ENCODE peak calls at places on chromosomes 11 and 22, in eight cellular contexts. One of them, this sample, is unnamed.

GRCh38 chr11:129230006-129230405 is 37.9 kb upstream of the ARHGAP32 start:
- DNase-seq in activated CD8-positive, alpha-beta T cell treated with anti-CD3 and anti-CD28 coated beads for 36 hours: no peak
- DNase-seq in stimulated activated naive CD4-positive, alpha-beta T cell treated with Interleukin-2 at 50 U/mL for 16 hours: no peak
- DNase-seq in immature natural killer cell: no peak
- DNase-seq in stimulated activated CD4-positive, alpha-beta T cell treated with anti-CD3 and anti-CD28 coated beads, Interleukin-2, amount 100 ng/mL, for 4 hours: no peak
- DNase-seq in CD4-positive, alpha-beta memory T cell: no peak
- DNase-seq in endothelial cell: no peak
- DNase-seq in ovary: no peak
- DNase-seq in this sample: no peak

GRCh38 chr11:65861165-65861505 is 902 bp downstream of the MUS81 start:
- DNase-seq in activated CD8-positive, alpha-beta T cell treated with anti-CD3 and anti-CD28 coated beads for 36 hours: no peak
- DNase-seq in stimulated activated naive CD4-positive, alpha-beta T cell treated with Interleukin-2 at 50 U/mL for 16 hours: no peak
- DNase-seq in immature natural killer cell: no peak
- DNase-seq in stimulated activated CD4-positive, alpha-beta T cell treated with anti-CD3 and anti-CD28 coated beads, Interleukin-2, amount 100 ng/mL, for 4 hours: no peak
- DNase-seq in CD4-positive, alpha-beta memory T cell: no peak
- DNase-seq in endothelial cell: no peak
- DNase-seq in ovary: no peak
- DNase-seq in this sample: no peak

GRCh38 chr22:17191163-17191562 is 28.1 kb downstream of the ADA2 start:
- DNase-seq in activated CD8-positive, alpha-beta T cell treated with anti-CD3 and anti-CD28 coated beads for 36 hours: no peak
- DNase-seq in stimulated activated naive CD4-positive, alpha-beta T cell treated with Interleukin-2 at 50 U/mL for 16 hours: no peak
- DNase-seq in immature natural killer cell: no peak
- DNase-seq in stimulated activated CD4-positive, alpha-beta T cell treated with anti-CD3 and anti-CD28 coated beads, Interleukin-2, amount 100 ng/mL, for 4 hours: no peak
- DNase-seq in CD4-positive, alpha-beta memory T cell: no peak
- DNase-seq in endothelial cell: no peak
- DNase-seq in ovary: no peak
- DNase-seq in this sample: no peak

GRCh38 chr22:48675828-48676145 is 1151.9 kb downstream of the BRD1 start:
- DNase-seq in activated CD8-positive, alpha-beta T cell treated with anti-CD3 and anti-CD28 coated beads for 36 hours: no peak
- DNase-seq in stimulated activated naive CD4-positive, alpha-beta T cell treated with Interleukin-2 at 50 U/mL for 16 hours: no peak
- DNase-seq in immature natural killer cell: no peak
- DNase-seq in stimulated activated CD4-positive, alpha-beta T cell treated with anti-CD3 and anti-CD28 coated beads, Interleukin-2, amount 100 ng/mL, for 4 hours: no peak
- DNase-seq in CD4-positive, alpha-beta memory T cell: no peak
- DNase-seq in endothelial cell: no peak
- DNase-seq in ovary: no peak
- DNase-seq in this sample: no peak

GRCh38 chr11:79786961-79787360 is 346.1 kb upstream of the TENM4 start:
- DNase-seq in activated CD8-positive, alpha-beta T cell treated with anti-CD3 and anti-CD28 coated beads for 36 hours: no peak
- DNase-seq in stimulated activated naive CD4-positive, alpha-beta T cell treated with Interleukin-2 at 50 U/mL for 16 hours: no peak
- DNase-seq in immature natural killer cell: no peak
- DNase-seq in stimulated activated CD4-positive, alpha-beta T cell treated with anti-CD3 and anti-CD28 coated beads, Interleukin-2, amount 100 ng/mL, for 4 hours: no peak
- DNase-seq in CD4-positive, alpha-beta memory T cell: no peak
- DNase-seq in endothelial cell: no peak
- DNase-seq in ovary: no peak
- DNase-seq in this sample: no peak

GRCh38 chr22:22705328-22706100 is 61.1 kb downstream of the GGTLC2 start:
- DNase-seq in activated CD8-positive, alpha-beta T cell treated with anti-CD3 and anti-CD28 coated beads for 36 hours: no peak
- DNase-seq in stimulated activated naive CD4-positive, alpha-beta T cell treated with Interleukin-2 at 50 U/mL for 16 hours: no peak
- DNase-seq in immature natural killer cell: no peak
- DNase-seq in stimulated activated CD4-positive, alpha-beta T cell treated with anti-CD3 and anti-CD28 coated beads, Interleukin-2, amount 100 ng/mL, for 4 hours: no peak
- DNase-seq in CD4-positive, alpha-beta memory T cell: no peak
- DNase-seq in endothelial cell: no peak
- DNase-seq in ovary: no peak
- DNase-seq in this sample: no peak

GRCh38 chr22:38874529-38875222 is 2.7 kb upstream of the CBX6 start:
- DNase-seq in activated CD8-positive, alpha-beta T cell treated with anti-CD3 and anti-CD28 coated beads for 36 hours: no peak
- DNase-seq in stimulated activated naive CD4-positive, alpha-beta T cell treated with Interleukin-2 at 50 U/mL for 16 hours: no peak
- DNase-seq in immature natural killer cell: no peak
- DNase-seq in stimulated activated CD4-positive, alpha-beta T cell treated with anti-CD3 and anti-CD28 coated beads, Interleukin-2, amount 100 ng/mL, for 4 hours: no peak
- DNase-seq in CD4-positive, alpha-beta memory T cell: no peak
- DNase-seq in endothelial cell: no peak
- DNase-seq in ovary: no peak
- DNase-seq in this sample: no peak

GRCh38 chr11:68560216-68560615 is 99.7 kb downstream of the PPP6R3 start:
- DNase-seq in activated CD8-positive, alpha-beta T cell treated with anti-CD3 and anti-CD28 coated beads for 36 hours: no peak
- DNase-seq in stimulated activated naive CD4-positive, alpha-beta T cell treated with Interleukin-2 at 50 U/mL for 16 hours: no peak
- DNase-seq in immature natural killer cell: no peak
- DNase-seq in stimulated activated CD4-positive, alpha-beta T cell treated with anti-CD3 and anti-CD28 coated beads, Interleukin-2, amount 100 ng/mL, for 4 hours: no peak
- DNase-seq in CD4-positive, alpha-beta memory T cell: no peak
- DNase-seq in endothelial cell: no peak
- DNase-seq in ovary: no peak
- DNase-seq in this sample: no peak

GRCh38 chr22:48943567-48944432 is 883.9 kb downstream of the BRD1 start:
- DNase-seq in activated CD8-positive, alpha-beta T cell treated with anti-CD3 and anti-CD28 coated beads for 36 hours: peak
- DNase-seq in stimulated activated naive CD4-positive, alpha-beta T cell treated with Interleukin-2 at 50 U/mL for 16 hours: no peak
- DNase-seq in immature natural killer cell: no peak
- DNase-seq in stimulated activated CD4-positive, alpha-beta T cell treated with anti-CD3 and anti-CD28 coated beads, Interleukin-2, amount 100 ng/mL, for 4 hours: no peak
- DNase-seq in CD4-positive, alpha-beta memory T cell: no peak
- DNase-seq in endothelial cell: peak
- DNase-seq in ovary: no peak
- DNase-seq in this sample: no peak

GRCh38 chr11:75140269-75141138 is 10.4 kb upstream of the SLCO2B1 start:
- DNase-seq in activated CD8-positive, alpha-beta T cell treated with anti-CD3 and anti-CD28 coated beads for 36 hours: peak
- DNase-seq in stimulated activated naive CD4-positive, alpha-beta T cell treated with Interleukin-2 at 50 U/mL for 16 hours: peak
- DNase-seq in immature natural killer cell: peak
- DNase-seq in stimulated activated CD4-positive, alpha-beta T cell treated with anti-CD3 and anti-CD28 coated beads, Interleukin-2, amount 100 ng/mL, for 4 hours: peak
- DNase-seq in CD4-positive, alpha-beta memory T cell: peak
- DNase-seq in endothelial cell: peak
- DNase-seq in ovary: peak
- DNase-seq in this sample: peak

GRCh38 chr11:115317428-115318185 is 186.6 kb downstream of the CADM1 start:
- DNase-seq in activated CD8-positive, alpha-beta T cell treated with anti-CD3 and anti-CD28 coated beads for 36 hours: no peak
- DNase-seq in stimulated activated naive CD4-positive, alpha-beta T cell treated with Interleukin-2 at 50 U/mL for 16 hours: no peak
- DNase-seq in immature natural killer cell: no peak
- DNase-seq in stimulated activated CD4-positive, alpha-beta T cell treated with anti-CD3 and anti-CD28 coated beads, Interleukin-2, amount 100 ng/mL, for 4 hours: no peak
- DNase-seq in CD4-positive, alpha-beta memory T cell: no peak
- DNase-seq in endothelial cell: no peak
- DNase-seq in ovary: no peak
- DNase-seq in this sample: no peak

GRCh38 chr11:69325446-69325845 is 31.5 kb downstream of the MYEOV start:
- DNase-seq in activated CD8-positive, alpha-beta T cell treated with anti-CD3 and anti-CD28 coated beads for 36 hours: no peak
- DNase-seq in stimulated activated naive CD4-positive, alpha-beta T cell treated with Interleukin-2 at 50 U/mL for 16 hours: no peak
- DNase-seq in immature natural killer cell: no peak
- DNase-seq in stimulated activated CD4-positive, alpha-beta T cell treated with anti-CD3 and anti-CD28 coated beads, Interleukin-2, amount 100 ng/mL, for 4 hours: no peak
- DNase-seq in CD4-positive, alpha-beta memory T cell: no peak
- DNase-seq in endothelial cell: no peak
- DNase-seq in ovary: no peak
- DNase-seq in this sample: no peak

GRCh38 chr11:8058216-8058615 is 22.8 kb upstream of the TUB start:
- DNase-seq in activated CD8-positive, alpha-beta T cell treated with anti-CD3 and anti-CD28 coated beads for 36 hours: no peak
- DNase-seq in stimulated activated naive CD4-positive, alpha-beta T cell treated with Interleukin-2 at 50 U/mL for 16 hours: no peak
- DNase-seq in immature natural killer cell: no peak
- DNase-seq in stimulated activated CD4-positive, alpha-beta T cell treated with anti-CD3 and anti-CD28 coated beads, Interleukin-2, amount 100 ng/mL, for 4 hours: no peak
- DNase-seq in CD4-positive, alpha-beta memory T cell: no peak
- DNase-seq in endothelial cell: no peak
- DNase-seq in ovary: no peak
- DNase-seq in this sample: no peak

GRCh38 chr22:31530816-31531180 is 34.5 kb downstream of the SFI1 start:
- DNase-seq in activated CD8-positive, alpha-beta T cell treated with anti-CD3 and anti-CD28 coated beads for 36 hours: no peak
- DNase-seq in stimulated activated naive CD4-positive, alpha-beta T cell treated with Interleukin-2 at 50 U/mL for 16 hours: no peak
- DNase-seq in immature natural killer cell: no peak
- DNase-seq in stimulated activated CD4-positive, alpha-beta T cell treated with anti-CD3 and anti-CD28 coated beads, Interleukin-2, amount 100 ng/mL, for 4 hours: no peak
- DNase-seq in CD4-positive, alpha-beta memory T cell: no peak
- DNase-seq in endothelial cell: no peak
- DNase-seq in ovary: no peak
- DNase-seq in this sample: no peak

GRCh38 chr11:116193321-116194114 is 579.3 kb downstream of the BUD13 start:
- DNase-seq in activated CD8-positive, alpha-beta T cell treated with anti-CD3 and anti-CD28 coated beads for 36 hours: no peak
- DNase-seq in stimulated activated naive CD4-positive, alpha-beta T cell treated with Interleukin-2 at 50 U/mL for 16 hours: no peak
- DNase-seq in immature natural killer cell: no peak
- DNase-seq in stimulated activated CD4-positive, alpha-beta T cell treated with anti-CD3 and anti-CD28 coated beads, Interleukin-2, amount 100 ng/mL, for 4 hours: no peak
- DNase-seq in CD4-positive, alpha-beta memory T cell: no peak
- DNase-seq in endothelial cell: peak
- DNase-seq in ovary: peak
- DNase-seq in this sample: no peak

GRCh38 chr11:126597041-126597440 is 241.6 kb downstream of the ST3GAL4 start:
- DNase-seq in activated CD8-positive, alpha-beta T cell treated with anti-CD3 and anti-CD28 coated beads for 36 hours: no peak
- DNase-seq in stimulated activated naive CD4-positive, alpha-beta T cell treated with Interleukin-2 at 50 U/mL for 16 hours: no peak
- DNase-seq in immature natural killer cell: no peak
- DNase-seq in stimulated activated CD4-positive, alpha-beta T cell treated with anti-CD3 and anti-CD28 coated beads, Interleukin-2, amount 100 ng/mL, for 4 hours: no peak
- DNase-seq in CD4-positive, alpha-beta memory T cell: no peak
- DNase-seq in endothelial cell: no peak
- DNase-seq in ovary: no peak
- DNase-seq in this sample: no peak

GRCh38 chr11:86990079-86990478 is 34.9 kb upstream of the FZD4 start:
- DNase-seq in activated CD8-positive, alpha-beta T cell treated with anti-CD3 and anti-CD28 coated beads for 36 hours: no peak
- DNase-seq in stimulated activated naive CD4-positive, alpha-beta T cell treated with Interleukin-2 at 50 U/mL for 16 hours: no peak
- DNase-seq in immature natural killer cell: no peak
- DNase-seq in stimulated activated CD4-positive, alpha-beta T cell treated with anti-CD3 and anti-CD28 coated beads, Interleukin-2, amount 100 ng/mL, for 4 hours: no peak
- DNase-seq in CD4-positive, alpha-beta memory T cell: no peak
- DNase-seq in endothelial cell: no peak
- DNase-seq in ovary: no peak
- DNase-seq in this sample: no peak

GRCh38 chr11:16034074-16034473 is 322.3 kb downstream of the SOX6 start:
- DNase-seq in activated CD8-positive, alpha-beta T cell treated with anti-CD3 and anti-CD28 coated beads for 36 hours: no peak
- DNase-seq in stimulated activated naive CD4-positive, alpha-beta T cell treated with Interleukin-2 at 50 U/mL for 16 hours: no peak
- DNase-seq in immature natural killer cell: no peak
- DNase-seq in stimulated activated CD4-positive, alpha-beta T cell treated with anti-CD3 and anti-CD28 coated beads, Interleukin-2, amount 100 ng/mL, for 4 hours: no peak
- DNase-seq in CD4-positive, alpha-beta memory T cell: no peak
- DNase-seq in endothelial cell: no peak
- DNase-seq in ovary: no peak
- DNase-seq in this sample: no peak

GRCh38 chr11:14443642-14444041 is 56.0 kb downstream of the COPB1 start:
- DNase-seq in activated CD8-positive, alpha-beta T cell treated with anti-CD3 and anti-CD28 coated beads for 36 hours: no peak
- DNase-seq in stimulated activated naive CD4-positive, alpha-beta T cell treated with Interleukin-2 at 50 U/mL for 16 hours: no peak
- DNase-seq in immature natural killer cell: no peak
- DNase-seq in stimulated activated CD4-positive, alpha-beta T cell treated with anti-CD3 and anti-CD28 coated beads, Interleukin-2, amount 100 ng/mL, for 4 hours: no peak
- DNase-seq in CD4-positive, alpha-beta memory T cell: no peak
- DNase-seq in endothelial cell: no peak
- DNase-seq in ovary: no peak
- DNase-seq in this sample: no peak

GRCh38 chr11:62614275-62614674 is 1.2 kb downstream of the ROM1 start:
- DNase-seq in activated CD8-positive, alpha-beta T cell treated with anti-CD3 and anti-CD28 coated beads for 36 hours: peak
- DNase-seq in stimulated activated naive CD4-positive, alpha-beta T cell treated with Interleukin-2 at 50 U/mL for 16 hours: peak
- DNase-seq in immature natural killer cell: no peak
- DNase-seq in stimulated activated CD4-positive, alpha-beta T cell treated with anti-CD3 and anti-CD28 coated beads, Interleukin-2, amount 100 ng/mL, for 4 hours: peak
- DNase-seq in CD4-positive, alpha-beta memory T cell: no peak
- DNase-seq in endothelial cell: no peak
- DNase-seq in ovary: no peak
- DNase-seq in this sample: no peak

GRCh38 chr11:86629070-86629706 is 43.2 kb downstream of the ME3 start:
- DNase-seq in activated CD8-positive, alpha-beta T cell treated with anti-CD3 and anti-CD28 coated beads for 36 hours: no peak
- DNase-seq in stimulated activated naive CD4-positive, alpha-beta T cell treated with Interleukin-2 at 50 U/mL for 16 hours: no peak
- DNase-seq in immature natural killer cell: no peak
- DNase-seq in stimulated activated CD4-positive, alpha-beta T cell treated with anti-CD3 and anti-CD28 coated beads, Interleukin-2, amount 100 ng/mL, for 4 hours: no peak
- DNase-seq in CD4-positive, alpha-beta memory T cell: no peak
- DNase-seq in endothelial cell: no peak
- DNase-seq in ovary: peak
- DNase-seq in this sample: no peak

GRCh38 chr22:33871935-33872334 is 48.3 kb downstream of the LARGE1 start:
- DNase-seq in activated CD8-positive, alpha-beta T cell treated with anti-CD3 and anti-CD28 coated beads for 36 hours: no peak
- DNase-seq in stimulated activated naive CD4-positive, alpha-beta T cell treated with Interleukin-2 at 50 U/mL for 16 hours: no peak
- DNase-seq in immature natural killer cell: no peak
- DNase-seq in stimulated activated CD4-positive, alpha-beta T cell treated with anti-CD3 and anti-CD28 coated beads, Interleukin-2, amount 100 ng/mL, for 4 hours: no peak
- DNase-seq in CD4-positive, alpha-beta memory T cell: no peak
- DNase-seq in endothelial cell: no peak
- DNase-seq in ovary: no peak
- DNase-seq in this sample: no peak

GRCh38 chr11:8092587-8093424 is 11.8 kb downstream of the TUB start:
- DNase-seq in activated CD8-positive, alpha-beta T cell treated with anti-CD3 and anti-CD28 coated beads for 36 hours: peak
- DNase-seq in stimulated activated naive CD4-positive, alpha-beta T cell treated with Interleukin-2 at 50 U/mL for 16 hours: peak
- DNase-seq in immature natural killer cell: no peak
- DNase-seq in stimulated activated CD4-positive, alpha-beta T cell treated with anti-CD3 and anti-CD28 coated beads, Interleukin-2, amount 100 ng/mL, for 4 hours: peak
- DNase-seq in CD4-positive, alpha-beta memory T cell: no peak
- DNase-seq in endothelial cell: peak
- DNase-seq in ovary: peak
- DNase-seq in this sample: peak

GRCh38 chr11:75233688-75234295 is 6.8 kb upstream of the TPBGL start:
- DNase-seq in activated CD8-positive, alpha-beta T cell treated with anti-CD3 and anti-CD28 coated beads for 36 hours: peak
- DNase-seq in stimulated activated naive CD4-positive, alpha-beta T cell treated with Interleukin-2 at 50 U/mL for 16 hours: no peak
- DNase-seq in immature natural killer cell: no peak
- DNase-seq in stimulated activated CD4-positive, alpha-beta T cell treated with anti-CD3 and anti-CD28 coated beads, Interleukin-2, amount 100 ng/mL, for 4 hours: no peak
- DNase-seq in CD4-positive, alpha-beta memory T cell: peak
- DNase-seq in endothelial cell: peak
- DNase-seq in ovary: no peak
- DNase-seq in this sample: no peak

GRCh38 chr22:36191106-36191836 is 10.3 kb downstream of the APOL4 start:
- DNase-seq in activated CD8-positive, alpha-beta T cell treated with anti-CD3 and anti-CD28 coated beads for 36 hours: no peak
- DNase-seq in stimulated activated naive CD4-positive, alpha-beta T cell treated with Interleukin-2 at 50 U/mL for 16 hours: no peak
- DNase-seq in immature natural killer cell: no peak
- DNase-seq in stimulated activated CD4-positive, alpha-beta T cell treated with anti-CD3 and anti-CD28 coated beads, Interleukin-2, amount 100 ng/mL, for 4 hours: no peak
- DNase-seq in CD4-positive, alpha-beta memory T cell: no peak
- DNase-seq in endothelial cell: no peak
- DNase-seq in ovary: peak
- DNase-seq in this sample: no peak

GRCh38 chr22:20080776-20081654 is 974 bp downstream of the DGCR8 start:
- DNase-seq in activated CD8-positive, alpha-beta T cell treated with anti-CD3 and anti-CD28 coated beads for 36 hours: peak
- DNase-seq in stimulated activated naive CD4-positive, alpha-beta T cell treated with Interleukin-2 at 50 U/mL for 16 hours: no peak
- DNase-seq in immature natural killer cell: no peak
- DNase-seq in stimulated activated CD4-positive, alpha-beta T cell treated with anti-CD3 and anti-CD28 coated beads, Interleukin-2, amount 100 ng/mL, for 4 hours: no peak
- DNase-seq in CD4-positive, alpha-beta memory T cell: no peak
- DNase-seq in endothelial cell: peak
- DNase-seq in ovary: no peak
- DNase-seq in this sample: no peak

GRCh38 chr11:61575886-61576516 is 4.9 kb downstream of the SYT7 start:
- DNase-seq in activated CD8-positive, alpha-beta T cell treated with anti-CD3 and anti-CD28 coated beads for 36 hours: no peak
- DNase-seq in stimulated activated naive CD4-positive, alpha-beta T cell treated with Interleukin-2 at 50 U/mL for 16 hours: no peak
- DNase-seq in immature natural killer cell: no peak
- DNase-seq in stimulated activated CD4-positive, alpha-beta T cell treated with anti-CD3 and anti-CD28 coated beads, Interleukin-2, amount 100 ng/mL, for 4 hours: no peak
- DNase-seq in CD4-positive, alpha-beta memory T cell: no peak
- DNase-seq in endothelial cell: no peak
- DNase-seq in ovary: no peak
- DNase-seq in this sample: no peak

GRCh38 chr22:29574762-29575450 is 6.0 kb downstream of the NIPSNAP1 start:
- DNase-seq in activated CD8-positive, alpha-beta T cell treated with anti-CD3 and anti-CD28 coated beads for 36 hours: no peak
- DNase-seq in stimulated activated naive CD4-positive, alpha-beta T cell treated with Interleukin-2 at 50 U/mL for 16 hours: no peak
- DNase-seq in immature natural killer cell: no peak
- DNase-seq in stimulated activated CD4-positive, alpha-beta T cell treated with anti-CD3 and anti-CD28 coated beads, Interleukin-2, amount 100 ng/mL, for 4 hours: no peak
- DNase-seq in CD4-positive, alpha-beta memory T cell: no peak
- DNase-seq in endothelial cell: no peak
- DNase-seq in ovary: no peak
- DNase-seq in this sample: no peak

GRCh38 chr11:14894657-14895598 is 2.9 kb upstream of the CYP2R1 start:
- DNase-seq in activated CD8-positive, alpha-beta T cell treated with anti-CD3 and anti-CD28 coated beads for 36 hours: peak
- DNase-seq in stimulated activated naive CD4-positive, alpha-beta T cell treated with Interleukin-2 at 50 U/mL for 16 hours: no peak
- DNase-seq in immature natural killer cell: no peak
- DNase-seq in stimulated activated CD4-positive, alpha-beta T cell treated with anti-CD3 and anti-CD28 coated beads, Interleukin-2, amount 100 ng/mL, for 4 hours: no peak
- DNase-seq in CD4-positive, alpha-beta memory T cell: no peak
- DNase-seq in endothelial cell: no peak
- DNase-seq in ovary: peak
- DNase-seq in this sample: no peak

GRCh38 chr22:49660794-49661781 is 166.6 kb downstream of the BRD1 start:
- DNase-seq in activated CD8-positive, alpha-beta T cell treated with anti-CD3 and anti-CD28 coated beads for 36 hours: peak
- DNase-seq in stimulated activated naive CD4-positive, alpha-beta T cell treated with Interleukin-2 at 50 U/mL for 16 hours: no peak
- DNase-seq in immature natural killer cell: no peak
- DNase-seq in stimulated activated CD4-positive, alpha-beta T cell treated with anti-CD3 and anti-CD28 coated beads, Interleukin-2, amount 100 ng/mL, for 4 hours: no peak
- DNase-seq in CD4-positive, alpha-beta memory T cell: no peak
- DNase-seq in endothelial cell: no peak
- DNase-seq in ovary: no peak
- DNase-seq in this sample: no peak

GRCh38 chr11:6350070-6350469 is 29.8 kb upstream of the CAVIN3 start:
- DNase-seq in activated CD8-positive, alpha-beta T cell treated with anti-CD3 and anti-CD28 coated beads for 36 hours: no peak
- DNase-seq in stimulated activated naive CD4-positive, alpha-beta T cell treated with Interleukin-2 at 50 U/mL for 16 hours: no peak
- DNase-seq in immature natural killer cell: no peak
- DNase-seq in stimulated activated CD4-positive, alpha-beta T cell treated with anti-CD3 and anti-CD28 coated beads, Interleukin-2, amount 100 ng/mL, for 4 hours: no peak
- DNase-seq in CD4-positive, alpha-beta memory T cell: no peak
- DNase-seq in endothelial cell: no peak
- DNase-seq in ovary: no peak
- DNase-seq in this sample: no peak

GRCh38 chr22:28014141-28015055 is 95.3 kb upstream of the PITPNB start:
- DNase-seq in activated CD8-positive, alpha-beta T cell treated with anti-CD3 and anti-CD28 coated beads for 36 hours: no peak
- DNase-seq in stimulated activated naive CD4-positive, alpha-beta T cell treated with Interleukin-2 at 50 U/mL for 16 hours: no peak
- DNase-seq in immature natural killer cell: no peak
- DNase-seq in stimulated activated CD4-positive, alpha-beta T cell treated with anti-CD3 and anti-CD28 coated beads, Interleukin-2, amount 100 ng/mL, for 4 hours: no peak
- DNase-seq in CD4-positive, alpha-beta memory T cell: no peak
- DNase-seq in endothelial cell: no peak
- DNase-seq in ovary: no peak
- DNase-seq in this sample: no peak

GRCh38 chr11:121517996-121518395 is 65.2 kb upstream of the SORL1-AS1 start:
- DNase-seq in activated CD8-positive, alpha-beta T cell treated with anti-CD3 and anti-CD28 coated beads for 36 hours: no peak
- DNase-seq in stimulated activated naive CD4-positive, alpha-beta T cell treated with Interleukin-2 at 50 U/mL for 16 hours: no peak
- DNase-seq in immature natural killer cell: no peak
- DNase-seq in stimulated activated CD4-positive, alpha-beta T cell treated with anti-CD3 and anti-CD28 coated beads, Interleukin-2, amount 100 ng/mL, for 4 hours: no peak
- DNase-seq in CD4-positive, alpha-beta memory T cell: no peak
- DNase-seq in endothelial cell: no peak
- DNase-seq in ovary: no peak
- DNase-seq in this sample: no peak

GRCh38 chr11:429931-430456 is 11.8 kb downstream of the ANO9 start:
- DNase-seq in activated CD8-positive, alpha-beta T cell treated with anti-CD3 and anti-CD28 coated beads for 36 hours: no peak
- DNase-seq in stimulated activated naive CD4-positive, alpha-beta T cell treated with Interleukin-2 at 50 U/mL for 16 hours: no peak
- DNase-seq in immature natural killer cell: no peak
- DNase-seq in stimulated activated CD4-positive, alpha-beta T cell treated with anti-CD3 and anti-CD28 coated beads, Interleukin-2, amount 100 ng/mL, for 4 hours: no peak
- DNase-seq in CD4-positive, alpha-beta memory T cell: no peak
- DNase-seq in endothelial cell: no peak
- DNase-seq in ovary: no peak
- DNase-seq in this sample: no peak